ENCODE peak calls at places on chromosomes 11 and 22, in nine cellular contexts. H is A549; Y is bronchial epithelial cell; M is choroid plexus epithelial cell; Q is cardiac muscle cell; P is fibroblast of mammary gland; A is activated CD4-positive, alpha-beta T cell treated with anti-CD3 and anti-CD28 coated beads for 1 hour; N is AG09319; E is frontal cortex. F is an unnamed sample.

GRCh38 chr11:35246725-35247124 is 107.8 kb downstream of the CD44 start:
- DNase-seq in H (no peak), Y (no peak), M (peak; percentile 13), Q (peak; percentile 75), P (peak; percentile 54), A (no peak), N (no peak), E (no peak), F (no peak)

GRCh38 chr11:43547411-43547718 is 133.2 kb upstream of the HSD17B12 start:
- DNase-seq in H (no peak), Y (no peak), M (no peak), Q (no peak), P (peak; percentile 3), A (no peak), N (no peak), E (no peak), F (no peak)

GRCh38 chr22:17998913-17999312 is 25.4 kb downstream of the MICAL3 start:
- DNase-seq in H (no peak), Y (no peak), M (no peak), Q (no peak), P (no peak), A (no peak), N (no peak), E (no peak), F (no peak)

GRCh38 chr11:8025816-8026215 is 38.7 kb downstream of the EIF3F start:
- DNase-seq in H (no peak), Y (peak; percentile 44), M (peak; percentile 80), Q (no peak), P (peak; percentile 70), A (no peak), N (no peak), E (no peak), F (peak; percentile 72)

GRCh38 chr11:7418061-7418460 is 67.2 kb upstream of the OLFML1 start:
- DNase-seq in H (no peak), Y (peak; percentile 83), M (peak; percentile 7), Q (no peak), P (no peak), A (no peak), N (no peak), E (no peak), F (peak; percentile 58)

GRCh38 chr11:35014352-35014751 is 97.9 kb downstream of the PDHX start:
- DNase-seq in H (no peak), Y (peak; percentile 68), M (peak; percentile 88), Q (no peak), P (peak; percentile 93), A (no peak), N (peak; percentile 77), E (no peak), F (peak; percentile 80)

GRCh38 chr11:64759131-64759721 is 548 bp downstream of the PYGM start:
- DNase-seq in H (no peak), Y (no peak), M (no peak), Q (peak; percentile 85), P (no peak), A (no peak), N (no peak), E (no peak), F (no peak)

GRCh38 chr11:116234989-116235567 is 537.7 kb downstream of the BUD13 start:
- DNase-seq in H (no peak), Y (no peak), M (no peak), Q (no peak), P (no peak), A (no peak), N (no peak), E (no peak), F (no peak)